ENCODE peak calls at places on chromosomes 16 and 17, in six cellular contexts. K, Z, L, Q, I and N are unnamed samples.
A peak's percentile ranks its signal among the peaks of the same experiment; 100 is the strongest.

GRCh38 chr16:85514601-85515318 is 98.4 kb upstream of the GSE1 start:
- DNase-seq in K (peak; percentile 73), Z (peak; percentile 95), L (no peak), Q (no peak), I (no peak), N (no peak)

GRCh38 chr17:69908599-69909368 is 166.2 kb upstream of the KCNJ16 start:
- DNase-seq in K (no peak), Z (no peak), L (no peak), Q (no peak), I (no peak), N (no peak)

GRCh38 chr17:77374170-77374936 is 233.6 kb downstream of the SEC14L1 start:
- DNase-seq in K (no peak), Z (peak; percentile 91), L (no peak), Q (peak; percentile 58), I (peak; percentile 78), N (peak; percentile 79)

GRCh38 chr16:73095885-73096341 is 48.0 kb upstream of the ZFHX3 start:
- DNase-seq in K (no peak), Z (peak; percentile 20), L (no peak), Q (no peak), I (no peak), N (peak; percentile 6)

GRCh38 chr16:86044881-86045600 is 146.1 kb downstream of the IRF8 start:
- DNase-seq in K (no peak), Z (no peak), L (peak; percentile 23), Q (no peak), I (peak; percentile 10), N (peak; percentile 72)

GRCh38 chr16:59202463-59202862 is 468.3 kb upstream of the GOT2 start:
- DNase-seq in K (no peak), Z (no peak), L (no peak), Q (no peak), I (no peak), N (no peak)

GRCh38 chr16:50781043-50781442 is 39.2 kb downstream of the CYLD start:
- DNase-seq in K (no peak), Z (peak; percentile 26), L (no peak), Q (no peak), I (no peak), N (no peak)

GRCh38 chr16:79360267-79360666 is 240.3 kb downstream of the MAF start:
- DNase-seq in K (no peak), Z (no peak), L (no peak), Q (no peak), I (no peak), N (no peak)

GRCh38 chr17:29094101-29094708 is 51.3 kb downstream of the PIPOX start:
- DNase-seq in K (no peak), Z (no peak), L (no peak), Q (no peak), I (no peak), N (no peak)

GRCh38 chr17:59811209-59811608 is 81.5 kb downstream of the TUBD1 start:
- DNase-seq in K (no peak), Z (no peak), L (no peak), Q (no peak), I (no peak), N (no peak)

GRCh38 chr17:5019475-5019956 is 15.7 kb downstream of the SLC52A1 start:
- DNase-seq in K (no peak), Z (peak; percentile 22), L (peak; percentile 44), Q (no peak), I (peak; percentile 76), N (no peak)

GRCh38 chr17:8922451-8922850 is 43.1 kb downstream of the PIK3R5 start:
- DNase-seq in K (peak; percentile 67), Z (peak; percentile 91), L (no peak), Q (no peak), I (no peak), N (no peak)

GRCh38 chr17:1229354-1229890 is 40.8 kb upstream of the BHLHA9 start:
- DNase-seq in K (no peak), Z (peak; percentile 10), L (peak; percentile 85), Q (peak; percentile 18), I (peak; percentile 85), N (no peak)

GRCh38 chr17:4536742-4537411 is 18.3 kb downstream of the MYBBP1A start:
- DNase-seq in K (no peak), Z (no peak), L (no peak), Q (no peak), I (no peak), N (no peak)

GRCh38 chr16:19309178-19309577 is 23.6 kb downstream of the CLEC19A start:
- DNase-seq in K (no peak), Z (no peak), L (no peak), Q (no peak), I (no peak), N (no peak)

GRCh38 chr17:81323411-81323868 is 28.3 kb upstream of the SLC38A10 start:
- DNase-seq in K (no peak), Z (no peak), L (no peak), Q (no peak), I (no peak), N (no peak)

GRCh38 chr17:75551276-75551675 is 25.8 kb downstream of the LLGL2 start:
- DNase-seq in K (no peak), Z (no peak), L (no peak), Q (no peak), I (no peak), N (no peak)

GRCh38 chr16:12141073-12141472 is 164.5 kb downstream of the SNX29 start:
- DNase-seq in K (no peak), Z (no peak), L (no peak), Q (no peak), I (no peak), N (no peak)

GRCh38 chr16:26649646-26650045 is 417.1 kb upstream of the C16orf82 start:
- DNase-seq in K (no peak), Z (no peak), L (no peak), Q (no peak), I (peak; percentile 73), N (no peak)

GRCh38 chr16:2526135-2526534 is 5.1 kb downstream of the CEMP1 start:
- DNase-seq in K (no peak), Z (no peak), L (no peak), Q (no peak), I (no peak), N (no peak)

GRCh38 chr17:15931394-15931793 is 13.5 kb upstream of the ADORA2B start:
- DNase-seq in K (no peak), Z (no peak), L (no peak), Q (no peak), I (no peak), N (no peak)

GRCh38 chr16:58109330-58109729 is 19.9 kb downstream of the CFAP20 start:
- DNase-seq in K (no peak), Z (no peak), L (no peak), Q (no peak), I (no peak), N (no peak)

GRCh38 chr16:4465977-4466779 is 8.2 kb downstream of the NMRAL1 start:
- DNase-seq in K (no peak), Z (no peak), L (no peak), Q (peak; percentile 72), I (no peak), N (peak; percentile 95)

GRCh38 chr17:2564876-2565275 is 28.6 kb upstream of the PAFAH1B1 start:
- DNase-seq in K (no peak), Z (peak; percentile 42), L (no peak), Q (no peak), I (no peak), N (no peak)

DNA sequence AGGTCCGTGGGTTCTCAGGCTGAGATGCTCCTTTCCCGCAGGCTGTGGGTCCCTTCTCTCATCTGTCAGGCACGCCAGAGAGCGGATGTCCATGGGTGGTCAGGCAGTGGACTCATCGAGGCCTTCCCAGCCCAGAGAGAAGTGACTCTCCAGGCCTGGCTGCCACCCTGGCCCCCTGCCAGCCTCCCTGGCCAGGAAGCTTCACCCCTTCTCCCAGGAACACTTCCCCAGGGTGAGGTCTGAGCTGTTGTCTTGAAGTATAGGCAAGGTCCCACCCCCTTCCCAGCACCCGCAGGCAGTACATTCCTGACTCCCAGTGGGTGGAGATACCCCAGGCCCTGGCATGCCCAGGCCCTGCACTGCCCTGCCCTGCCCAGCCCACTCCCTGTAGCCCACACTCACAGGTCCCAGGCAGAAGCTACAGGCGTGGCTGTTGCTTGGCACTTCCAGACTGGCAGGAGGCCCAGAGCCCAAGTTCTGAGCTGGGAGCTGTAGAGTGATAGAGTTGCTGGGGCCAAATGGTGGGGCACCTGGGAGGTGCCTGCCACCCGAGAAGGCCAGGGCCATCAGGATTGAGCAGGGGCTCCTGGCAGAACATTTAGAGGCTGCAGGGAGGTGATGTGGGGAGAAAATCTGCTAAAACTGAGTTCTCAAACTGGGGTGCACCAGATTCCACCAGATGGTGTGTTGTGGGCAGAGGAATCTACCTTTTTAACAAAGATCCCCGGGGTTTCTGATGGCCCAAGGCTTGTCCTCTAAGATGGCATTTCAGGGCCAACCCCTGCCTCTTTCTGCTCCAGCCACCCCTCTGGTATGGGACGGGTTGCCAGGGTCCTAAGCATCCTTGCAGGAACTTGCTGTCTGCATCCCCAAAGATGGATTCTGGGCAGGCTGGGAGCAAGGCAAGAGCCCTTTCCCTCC is 6.7 kb downstream of the ITGA3 start:
- DNase-seq in K (peak; percentile 67), Z (peak; percentile 66), L (no peak), Q (no peak), I (no peak), N (no peak)
- H3K4me3 ChIP-seq in K (peak overlapping the region; percentile 20), Z (no peak overlapping the region), L (no peak overlapping the region), Q (no peak overlapping the region), I (no peak overlapping the region), N (no peak overlapping the region)

GRCh38 chr16:28260193-28260592 is 32.1 kb upstream of the SBK1 start:
- DNase-seq in K (no peak), Z (no peak), L (no peak), Q (no peak), I (no peak), N (no peak)

GRCh38 chr16:28259781-28260150 is 32.6 kb upstream of the SBK1 start:
- DNase-seq in K (no peak), Z (no peak), L (no peak), Q (no peak), I (no peak), N (no peak)

GRCh38 chr16:28257256-28257655 is 35.1 kb upstream of the SBK1 start:
- DNase-seq in K (no peak), Z (no peak), L (no peak), Q (no peak), I (no peak), N (no peak)

GRCh38 chr16:28259091-28259780 is 33.1 kb upstream of the SBK1 start:
- DNase-seq in K (no peak), Z (no peak), L (no peak), Q (no peak), I (no peak), N (no peak)

DNA sequence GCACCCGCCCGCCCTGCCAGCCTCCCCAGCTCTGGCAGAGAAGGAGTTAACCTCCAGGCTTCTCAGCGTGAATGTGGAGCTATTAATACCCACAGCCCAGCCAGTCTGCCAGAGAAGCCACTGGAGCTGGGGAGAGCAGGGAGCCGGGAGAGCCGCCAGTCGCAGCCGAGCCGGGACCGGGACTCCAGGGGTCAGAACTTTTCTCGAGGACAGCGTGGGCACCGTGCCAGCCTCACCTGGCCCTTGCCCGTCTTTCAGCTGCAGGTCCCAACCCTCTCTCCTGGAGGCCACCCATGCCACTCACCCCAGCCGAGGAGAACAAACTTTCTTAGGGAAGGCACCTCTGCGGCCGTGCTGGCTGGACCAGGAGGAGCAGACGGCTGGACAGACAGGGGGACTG is 33.8 kb upstream of the SBK1 start:
- DNase-seq in K (no peak), Z (peak; percentile 40), L (no peak), Q (no peak), I (no peak), N (no peak)
- H3K4me3 ChIP-seq in K (no peak overlapping the region), Z (no peak overlapping the region), L (no peak overlapping the region), Q (no peak overlapping the region), I (no peak overlapping the region), N (no peak overlapping the region)

GRCh38 chr17:48608494-48608834 is 2.4 kb downstream of the HOXB7 start:
- DNase-seq in K (no peak), Z (no peak), L (no peak), Q (no peak), I (no peak), N (no peak)
- H3K4me3 ChIP-seq in K (no peak overlapping the region), Z (no peak overlapping the region), L (no peak overlapping the region), Q (no peak overlapping the region), I (no peak overlapping the region), N (no peak overlapping the region)

GRCh38 chr17:7260151-7260550 is 2.1 kb downstream of the CLDN7 start:
- DNase-seq in K (no peak), Z (no peak), L (no peak), Q (no peak), I (no peak), N (no peak)
- H3K4me3 ChIP-seq in K (no peak overlapping the region), Z (no peak overlapping the region), L (no peak overlapping the region), Q (no peak overlapping the region), I (no peak overlapping the region), N (no peak overlapping the region)